ENCODE peak calls at places on chromosomes 11 and 22, in eight cellular contexts. One of them, this sample, is unnamed.

GRCh38 chr11:18243783-18244362 is 4.6 kb downstream of the SAA2 start:
- DNase-seq in mucosa of descending colon: no peak
- DNase-seq in left ventricle myocardium inferior: no peak
- DNase-seq in dermis microvascular lymphatic vessel endothelial cell: peak
- DNase-seq in CD8-positive, alpha-beta T cell: peak
- DNase-seq in EH: peak
- DNase-seq in Calu3: peak
- DNase-seq in NCI-H510A treated with DMSO at 0.1 percent for 48 hours: peak
- DNase-seq in this sample: peak

GRCh38 chr11:102539567-102539966 is 9.0 kb upstream of the MMP7 start:
- DNase-seq in mucosa of descending colon: no peak
- DNase-seq in Calu3: no peak
- DNase-seq in dermis microvascular lymphatic vessel endothelial cell: no peak
- DNase-seq in CD8-positive, alpha-beta T cell: no peak
- DNase-seq in NCI-H510A treated with DMSO at 0.1 percent for 48 hours: no peak
- DNase-seq in EH: no peak
- DNase-seq in left ventricle myocardium inferior: no peak
- DNase-seq in this sample: no peak

GRCh38 chr11:119778391-119779194 is 49.6 kb upstream of the NECTIN1 start:
- DNase-seq in CD8-positive, alpha-beta T cell: no peak
- DNase-seq in mucosa of descending colon: no peak
- DNase-seq in dermis microvascular lymphatic vessel endothelial cell: no peak
- DNase-seq in NCI-H510A treated with DMSO at 0.1 percent for 48 hours: no peak
- DNase-seq in left ventricle myocardium inferior: no peak
- DNase-seq in EH: no peak
- DNase-seq in Calu3: no peak
- DNase-seq in this sample: no peak

GRCh38 chr11:76658231-76658630 is 12.3 kb downstream of the LRRC32 start:
- DNase-seq in dermis microvascular lymphatic vessel endothelial cell: no peak
- DNase-seq in mucosa of descending colon: no peak
- DNase-seq in CD8-positive, alpha-beta T cell: no peak
- DNase-seq in EH: no peak
- DNase-seq in left ventricle myocardium inferior: no peak
- DNase-seq in Calu3: no peak
- DNase-seq in NCI-H510A treated with DMSO at 0.1 percent for 48 hours: no peak
- DNase-seq in this sample: no peak

GRCh38 chr11:70506986-70507385 is 108.7 kb downstream of the CTTN start:
- DNase-seq in mucosa of descending colon: no peak
- DNase-seq in Calu3: no peak
- DNase-seq in NCI-H510A treated with DMSO at 0.1 percent for 48 hours: no peak
- DNase-seq in EH: no peak
- DNase-seq in dermis microvascular lymphatic vessel endothelial cell: no peak
- DNase-seq in left ventricle myocardium inferior: no peak
- DNase-seq in CD8-positive, alpha-beta T cell: no peak
- DNase-seq in this sample: no peak

GRCh38 chr11:1826552-1827094 is 8.2 kb upstream of the SYT8 start:
- DNase-seq in Calu3: peak
- DNase-seq in dermis microvascular lymphatic vessel endothelial cell: no peak
- DNase-seq in mucosa of descending colon: no peak
- DNase-seq in NCI-H510A treated with DMSO at 0.1 percent for 48 hours: no peak
- DNase-seq in CD8-positive, alpha-beta T cell: no peak
- DNase-seq in left ventricle myocardium inferior: no peak
- DNase-seq in EH: peak
- DNase-seq in this sample: no peak

GRCh38 chr22:19810381-19811141 is 44.1 kb downstream of the GNB1L start:
- DNase-seq in NCI-H510A treated with DMSO at 0.1 percent for 48 hours: no peak
- DNase-seq in mucosa of descending colon: no peak
- DNase-seq in dermis microvascular lymphatic vessel endothelial cell: no peak
- DNase-seq in CD8-positive, alpha-beta T cell: no peak
- DNase-seq in EH: peak
- DNase-seq in left ventricle myocardium inferior: no peak
- DNase-seq in Calu3: no peak
- DNase-seq in this sample: no peak

GRCh38 chr22:39937881-39938280 is 22.3 kb upstream of the TMA7B start:
- DNase-seq in Calu3: no peak
- DNase-seq in EH: no peak
- DNase-seq in CD8-positive, alpha-beta T cell: no peak
- DNase-seq in mucosa of descending colon: no peak
- DNase-seq in NCI-H510A treated with DMSO at 0.1 percent for 48 hours: no peak
- DNase-seq in left ventricle myocardium inferior: no peak
- DNase-seq in dermis microvascular lymphatic vessel endothelial cell: no peak
- DNase-seq in this sample: no peak

GRCh38 chr11:11670582-11670981 is 48.8 kb upstream of the GALNT18 start:
- DNase-seq in dermis microvascular lymphatic vessel endothelial cell: no peak
- DNase-seq in Calu3: no peak
- DNase-seq in CD8-positive, alpha-beta T cell: no peak
- DNase-seq in left ventricle myocardium inferior: no peak
- DNase-seq in EH: no peak
- DNase-seq in mucosa of descending colon: no peak
- DNase-seq in NCI-H510A treated with DMSO at 0.1 percent for 48 hours: no peak
- DNase-seq in this sample: no peak

GRCh38 chr11:69819541-69820070 is 390 bp upstream of the FGF3 start:
- DNase-seq in dermis microvascular lymphatic vessel endothelial cell: no peak
- DNase-seq in CD8-positive, alpha-beta T cell: no peak
- DNase-seq in mucosa of descending colon: no peak
- DNase-seq in left ventricle myocardium inferior: no peak
- DNase-seq in EH: no peak
- DNase-seq in Calu3: no peak
- DNase-seq in NCI-H510A treated with DMSO at 0.1 percent for 48 hours: no peak
- DNase-seq in this sample: peak

GRCh38 chr11:45431301-45432018 is 145.3 kb upstream of the SYT13 start:
- DNase-seq in left ventricle myocardium inferior: no peak
- DNase-seq in NCI-H510A treated with DMSO at 0.1 percent for 48 hours: no peak
- DNase-seq in dermis microvascular lymphatic vessel endothelial cell: no peak
- DNase-seq in Calu3: no peak
- DNase-seq in EH: no peak
- DNase-seq in mucosa of descending colon: no peak
- DNase-seq in CD8-positive, alpha-beta T cell: no peak
- DNase-seq in this sample: no peak

This sample was measured in nephron progenitor cell.